ENCODE peak calls at places on chromosomes 11 and 22, in four cellular contexts. One of them, this sample, is unnamed.

GRCh38 chr11:77559686-77560425 is 29.9 kb upstream of the AQP11 start:
- DNase-seq in psoas muscle: no peak
- DNase-seq in H9: no peak
- DNase-seq in CD4-positive, CD25-positive, alpha-beta regulatory T cell: no peak
- DNase-seq in this sample: no peak

GRCh38 chr11:59097113-59097708 is 9.8 kb upstream of the FAM111B start:
- DNase-seq in H9: peak; percentile 65
- DNase-seq in CD4-positive, CD25-positive, alpha-beta regulatory T cell: peak; percentile 70
- DNase-seq in psoas muscle: peak; percentile 46
- DNase-seq in this sample: peak; percentile 60

GRCh38 chr11:59659981-59660380 is 8.9 kb downstream of the PATL1 start:
- DNase-seq in CD4-positive, CD25-positive, alpha-beta regulatory T cell: no peak
- DNase-seq in H9: no peak
- DNase-seq in psoas muscle: no peak
- DNase-seq in this sample: no peak

GRCh38 chr11:73996161-73996747 is 12.6 kb downstream of the UCP3 start:
- DNase-seq in psoas muscle: no peak
- DNase-seq in CD4-positive, CD25-positive, alpha-beta regulatory T cell: no peak
- DNase-seq in H9: no peak
- DNase-seq in this sample: no peak

GRCh38 chr11:122146475-122146874 is 30.5 kb upstream of the BLID start:
- DNase-seq in CD4-positive, CD25-positive, alpha-beta regulatory T cell: no peak
- DNase-seq in H9: no peak
- DNase-seq in psoas muscle: no peak
- DNase-seq in this sample: no peak

GRCh38 chr11:121763526-121763925 is 310.8 kb upstream of the SORL1-AS1 start:
- DNase-seq in psoas muscle: no peak
- DNase-seq in H9: no peak
- DNase-seq in CD4-positive, CD25-positive, alpha-beta regulatory T cell: no peak
- DNase-seq in this sample: no peak

GRCh38 chr11:60251485-60252207 is 8.7 kb upstream of the MS4A4E start:
- DNase-seq in CD4-positive, CD25-positive, alpha-beta regulatory T cell: peak; percentile 11
- DNase-seq in H9: peak; percentile 39
- DNase-seq in psoas muscle: no peak
- DNase-seq in this sample: no peak

GRCh38 chr11:133928628-133929059 is 28.1 kb downstream of the IGSF9B start:
- DNase-seq in psoas muscle: no peak
- DNase-seq in H9: peak; percentile 64
- DNase-seq in CD4-positive, CD25-positive, alpha-beta regulatory T cell: peak; percentile 18
- DNase-seq in this sample: peak; percentile 29

GRCh38 chr11:132999519-132999918 is 532.8 kb downstream of the OPCML start:
- DNase-seq in psoas muscle: no peak
- DNase-seq in CD4-positive, CD25-positive, alpha-beta regulatory T cell: no peak
- DNase-seq in H9: no peak
- DNase-seq in this sample: no peak

GRCh38 chr11:11171854-11172253 is 181.2 kb downstream of the CSNK2A3 start:
- DNase-seq in CD4-positive, CD25-positive, alpha-beta regulatory T cell: peak; percentile 48
- DNase-seq in H9: no peak
- DNase-seq in psoas muscle: no peak
- DNase-seq in this sample: peak; percentile 34

GRCh38 chr11:128726464-128727139 is 32.7 kb downstream of the FLI1 start:
- DNase-seq in H9: no peak
- DNase-seq in CD4-positive, CD25-positive, alpha-beta regulatory T cell: peak; percentile 64
- DNase-seq in psoas muscle: no peak
- DNase-seq in this sample: no peak

GRCh38 chr11:118050208-118050891 is 26.5 kb upstream of the TMPRSS4 start:
- DNase-seq in psoas muscle: no peak
- DNase-seq in H9: no peak
- DNase-seq in CD4-positive, CD25-positive, alpha-beta regulatory T cell: no peak
- DNase-seq in this sample: no peak

GRCh38 chr11:73099512-73100266 is 42.4 kb downstream of the FCHSD2 start:
- DNase-seq in psoas muscle: no peak
- DNase-seq in H9: peak; percentile 38
- DNase-seq in CD4-positive, CD25-positive, alpha-beta regulatory T cell: no peak
- DNase-seq in this sample: no peak

GRCh38 chr11:15199693-15200092 is 85.0 kb downstream of the INSC start:
- DNase-seq in CD4-positive, CD25-positive, alpha-beta regulatory T cell: no peak
- DNase-seq in H9: no peak
- DNase-seq in psoas muscle: peak; percentile 60
- DNase-seq in this sample: no peak

GRCh38 chr22:16562711-16563554 is 29.7 kb downstream of the CCT8L2 start:
- DNase-seq in psoas muscle: no peak
- DNase-seq in H9: no peak
- DNase-seq in CD4-positive, CD25-positive, alpha-beta regulatory T cell: no peak
- DNase-seq in this sample: no peak
- H3K9me3 ChIP-seq in psoas muscle: no peaks in the 10 kb centered on the region
- H3K9me3 ChIP-seq in H9: peaks cover 17% of the 10 kb centered on the region
- H3K9me3 ChIP-seq in CD4-positive, CD25-positive, alpha-beta regulatory T cell: no peaks in the 10 kb centered on the region
- H3K9me3 ChIP-seq in this sample: no peaks in the 10 kb centered on the region

GRCh38 chr22:47549741-47550340 is 787.4 kb downstream of the TBC1D22A start:
- DNase-seq in CD4-positive, CD25-positive, alpha-beta regulatory T cell: no peak
- DNase-seq in psoas muscle: no peak
- DNase-seq in H9: no peak
- DNase-seq in this sample: no peak
- H3K9me3 ChIP-seq in CD4-positive, CD25-positive, alpha-beta regulatory T cell: no peaks in the 10 kb centered on the region
- H3K9me3 ChIP-seq in psoas muscle: no peaks in the 10 kb centered on the region
- H3K9me3 ChIP-seq in H9: peaks cover 90% of the 10 kb centered on the region
- H3K9me3 ChIP-seq in this sample: no peaks in the 10 kb centered on the region

DNA sequence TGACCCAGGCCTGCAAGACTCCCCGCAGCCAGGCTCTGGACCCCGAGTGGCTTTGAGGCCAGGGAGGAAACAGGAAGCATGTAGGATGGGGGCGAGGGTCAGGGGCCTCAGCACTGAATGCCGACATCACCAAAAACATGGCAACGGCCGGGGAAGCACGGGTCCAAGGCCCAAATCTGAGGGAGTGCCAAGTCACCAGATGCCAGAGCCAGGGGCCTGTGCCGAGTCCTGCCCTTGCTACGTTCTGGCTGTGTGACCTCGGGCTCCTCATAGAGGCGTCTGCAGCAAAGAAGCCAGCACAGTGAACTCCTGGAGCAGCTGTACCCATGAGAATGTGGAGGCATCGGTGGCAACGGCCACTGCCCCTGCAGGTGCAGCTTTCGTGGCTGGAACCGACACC is 420.7 kb downstream of the CTTN start:
- DNase-seq in H9: no peak
- DNase-seq in CD4-positive, CD25-positive, alpha-beta regulatory T cell: no peak
- DNase-seq in psoas muscle: no peak
- DNase-seq in this sample: no peak
- H3K9me3 ChIP-seq in H9: no peaks in the 10 kb centered on the region
- H3K9me3 ChIP-seq in CD4-positive, CD25-positive, alpha-beta regulatory T cell: no peaks in the 10 kb centered on the region
- H3K9me3 ChIP-seq in psoas muscle: no peaks in the 10 kb centered on the region
- H3K9me3 ChIP-seq in this sample: no peaks in the 10 kb centered on the region

DNA sequence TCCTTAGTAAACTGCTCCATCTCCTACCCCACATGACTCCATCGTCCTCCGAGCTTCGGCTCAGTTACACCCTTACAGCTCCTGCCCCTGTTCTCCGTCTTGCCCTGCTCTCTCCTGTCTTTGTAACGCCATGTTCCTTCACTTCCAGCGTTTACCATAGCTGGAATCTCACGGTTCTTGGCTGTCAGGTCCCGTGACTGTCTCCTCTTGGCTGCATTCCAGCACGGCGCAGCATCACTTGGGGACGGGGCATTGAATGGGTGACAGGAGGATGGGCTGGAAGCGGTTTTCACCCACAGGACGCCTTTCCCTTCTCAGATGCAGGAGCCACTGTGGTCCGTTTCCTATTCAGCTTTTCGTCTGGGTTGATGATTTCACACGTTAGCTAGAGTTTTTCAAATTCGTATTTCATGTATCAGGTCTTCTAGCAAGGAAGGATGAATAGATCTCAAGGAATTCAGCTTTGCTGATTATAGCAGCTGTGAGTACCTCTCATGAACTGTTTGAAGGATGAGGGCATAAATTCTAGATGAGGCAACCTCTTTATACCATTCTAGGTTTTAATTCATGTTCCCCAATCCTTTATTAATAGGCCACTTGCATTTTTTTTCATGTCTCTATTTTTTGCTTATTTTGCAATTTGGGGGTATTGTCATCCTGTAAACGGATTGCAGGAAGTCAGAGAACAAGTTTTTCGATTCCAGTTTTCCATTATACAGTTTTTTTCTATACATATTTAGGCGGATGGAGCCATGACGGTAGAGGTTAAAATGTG is 29.1 kb downstream of the ZBED4 start:
- DNase-seq in CD4-positive, CD25-positive, alpha-beta regulatory T cell: no peak
- DNase-seq in H9: no peak
- DNase-seq in psoas muscle: no peak
- DNase-seq in this sample: no peak
- H3K9me3 ChIP-seq in CD4-positive, CD25-positive, alpha-beta regulatory T cell: no peaks in the 10 kb centered on the region
- H3K9me3 ChIP-seq in H9: no peaks in the 10 kb centered on the region
- H3K9me3 ChIP-seq in psoas muscle: no peaks in the 10 kb centered on the region
- H3K9me3 ChIP-seq in this sample: no peaks in the 10 kb centered on the region

GRCh38 chr22:49885881-49886280 is 32.2 kb downstream of the ZBED4 start:
- DNase-seq in psoas muscle: no peak
- DNase-seq in CD4-positive, CD25-positive, alpha-beta regulatory T cell: no peak
- DNase-seq in H9: no peak
- DNase-seq in this sample: no peak
- H3K9me3 ChIP-seq in psoas muscle: no peaks in the 10 kb centered on the region
- H3K9me3 ChIP-seq in CD4-positive, CD25-positive, alpha-beta regulatory T cell: no peaks in the 10 kb centered on the region
- H3K9me3 ChIP-seq in H9: no peaks in the 10 kb centered on the region
- H3K9me3 ChIP-seq in this sample: no peaks in the 10 kb centered on the region

GRCh38 chr11:55806248-55806647 is 4.9 kb upstream of the OR5L1 start:
- DNase-seq in CD4-positive, CD25-positive, alpha-beta regulatory T cell: no peak
- DNase-seq in H9: no peak
- DNase-seq in psoas muscle: no peak
- DNase-seq in this sample: no peak
- H3K9me3 ChIP-seq in CD4-positive, CD25-positive, alpha-beta regulatory T cell: peaks cover 6% of the 10 kb centered on the region
- H3K9me3 ChIP-seq in H9: peaks cover 74% of the 10 kb centered on the region
- H3K9me3 ChIP-seq in psoas muscle: no peaks in the 10 kb centered on the region
- H3K9me3 ChIP-seq in this sample: peaks cover 5% of the 10 kb centered on the region

DNA sequence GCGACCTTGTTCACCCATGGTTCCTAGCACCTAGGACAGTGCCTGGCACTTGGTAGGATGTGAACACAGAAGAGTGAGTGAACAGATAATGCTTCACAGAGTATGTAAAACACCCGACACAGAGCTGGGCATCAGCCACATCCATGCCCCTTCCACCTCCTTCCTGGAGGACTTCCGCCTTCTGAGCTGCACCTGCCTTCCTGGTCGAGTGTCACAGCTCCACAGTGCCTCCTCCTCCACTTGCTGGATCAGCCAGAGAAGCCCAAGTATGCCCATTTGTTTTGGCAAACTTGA is 20.1 kb downstream of the PRDM11 start:
- DNase-seq in psoas muscle: no peak
- DNase-seq in H9: no peak
- DNase-seq in CD4-positive, CD25-positive, alpha-beta regulatory T cell: no peak
- DNase-seq in this sample: no peak
- H3K9me3 ChIP-seq in psoas muscle: no peaks in the 10 kb centered on the region
- H3K9me3 ChIP-seq in H9: no peaks in the 10 kb centered on the region
- H3K9me3 ChIP-seq in CD4-positive, CD25-positive, alpha-beta regulatory T cell: no peaks in the 10 kb centered on the region
- H3K9me3 ChIP-seq in this sample: no peaks in the 10 kb centered on the region